ENCODE peak calls at places on chromosome 13, in six cellular contexts. L is Daoy; I is activated naive CD4-positive, alpha-beta T cell; U is dorsolateral prefrontal cortex; E is tibial nerve; C is colonic mucosa. H is an unnamed sample.
A peak's percentile ranks its signal among the peaks of the same experiment; 100 is the strongest.

GRCh38 chr13:28220166-28220565 is 81.8 kb downstream of the PAN3 start:
- DNase-seq in E (no peak), U (no peak), C (no peak), L (no peak), I (no peak), H (peak; percentile 21)

GRCh38 chr13:92103673-92104296 is 705.4 kb downstream of the GPC5 start:
- DNase-seq in C (no peak), U (no peak), E (no peak), I (no peak), L (no peak), H (no peak)

GRCh38 chr13:52158629-52159158 is 703 bp downstream of the NEK3 start:
- DNase-seq in U (no peak), L (peak; percentile 22), E (no peak), I (no peak), C (peak; percentile 68), H (peak; percentile 37)

GRCh38 chr13:34156841-34157365 is 339.0 kb downstream of the RFC3 start:
- DNase-seq in C (peak; percentile 81), L (peak; percentile 96), I (no peak), U (peak; percentile 88), E (peak; percentile 16), H (peak; percentile 65)

GRCh38 chr13:30581582-30581981 is 36.1 kb upstream of the USPL1 start:
- DNase-seq in U (no peak), C (peak; percentile 24), L (no peak), E (no peak), I (no peak), H (peak; percentile 48)

GRCh38 chr13:94711561-94712286 is 621 bp downstream of the SOX21 start:
- DNase-seq in I (no peak), L (peak; percentile 60), C (no peak), U (no peak), E (no peak), H (peak; percentile 50)

GRCh38 chr13:100478107-100478809 is 110.3 kb downstream of the GGACT start:
- DNase-seq in C (no peak), E (no peak), I (no peak), L (no peak), U (no peak), H (no peak)

GRCh38 chr13:107067381-107067780 is 499.4 kb upstream of the ARGLU1 start:
- DNase-seq in E (no peak), C (no peak), L (no peak), U (no peak), I (no peak), H (no peak)

GRCh38 chr13:28485097-28485496 is 9.8 kb downstream of the FLT1 start:
- DNase-seq in I (no peak), C (no peak), U (no peak), E (no peak), L (no peak), H (no peak)

GRCh38 chr13:51731759-51732158 is 72.2 kb downstream of the DHRS12 start:
- DNase-seq in C (no peak), L (no peak), E (no peak), I (no peak), U (no peak), H (peak; percentile 55)

GRCh38 chr13:78102121-78102677 is 183.6 kb upstream of the EDNRB start:
- DNase-seq in L (no peak), I (no peak), C (peak; percentile 20), U (no peak), E (peak; percentile 48), H (no peak)

GRCh38 chr13:96834626-96835025 is 159.7 kb downstream of the OXGR1 start:
- DNase-seq in E (no peak), C (no peak), I (no peak), U (no peak), L (no peak), H (no peak)

GRCh38 chr13:22278336-22278929 is 607.6 kb downstream of the FGF9 start:
- DNase-seq in L (peak; percentile 46), E (peak; percentile 28), U (peak; percentile 50), I (peak; percentile 3), C (peak; percentile 66), H (peak; percentile 56)

GRCh38 chr13:38657191-38657590 is 29.7 kb upstream of the FREM2 start:
- DNase-seq in L (peak; percentile 2), E (no peak), U (no peak), I (no peak), C (no peak), H (peak; percentile 79)

GRCh38 chr13:59391696-59392095 is 772.0 kb downstream of the DIAPH3 start:
- DNase-seq in C (peak; percentile 67), L (peak; percentile 1), E (no peak), U (no peak), I (no peak), H (peak; percentile 91)

GRCh38 chr13:85741017-85741416 is 58.2 kb downstream of the SLITRK6 start:
- DNase-seq in U (no peak), C (no peak), L (no peak), E (no peak), I (no peak), H (peak; percentile 1)

GRCh38 chr13:51844862-51845573 is at the start of gene TMEM272:
- DNase-seq in C (peak; percentile 42), U (peak; percentile 61), E (no peak), I (no peak), L (peak; percentile 59), H (peak; percentile 85)

GRCh38 chr13:100694722-100695644 is 20.4 kb upstream of the TMTC4 start:
- DNase-seq in I (no peak), C (peak; percentile 28), E (no peak), L (peak; percentile 75), U (no peak), H (peak; percentile 60)

GRCh38 chr13:97226788-97227627 is 4.9 kb downstream of the MBNL2 start:
- DNase-seq in I (no peak), L (peak; percentile 17), C (peak; percentile 74), U (no peak), E (no peak), H (peak; percentile 34)

GRCh38 chr13:96744665-96745331 is 249.5 kb downstream of the OXGR1 start:
- DNase-seq in E (no peak), C (no peak), I (no peak), L (no peak), U (no peak), H (no peak)

GRCh38 chr13:100550433-100550832 is 38.2 kb downstream of the GGACT start:
- DNase-seq in C (peak; percentile 30), E (no peak), I (no peak), L (no peak), U (no peak), H (peak; percentile 59)

GRCh38 chr13:99085139-99085845 is 107.4 kb upstream of the DOCK9 start:
- DNase-seq in I (no peak), U (no peak), E (no peak), C (peak; percentile 22), L (no peak), H (no peak)

GRCh38 chr13:62418872-62419271 is 1003.2 kb upstream of the PCDH20 start:
- DNase-seq in E (no peak), C (no peak), I (no peak), L (no peak), U (no peak), H (peak; percentile 4)

GRCh38 chr13:113882266-113882627 is 18.4 kb upstream of the GAS6 start:
- DNase-seq in I (no peak), L (no peak), C (no peak), E (peak; percentile 54), U (no peak), H (no peak)

GRCh38 chr13:24182703-24183081 is 22.2 kb downstream of the SPATA13 start:
- DNase-seq in U (no peak), L (no peak), C (no peak), E (no peak), I (no peak), H (no peak)

GRCh38 chr13:96810104-96810503 is 184.2 kb downstream of the OXGR1 start:
- DNase-seq in E (no peak), U (no peak), L (no peak), C (no peak), I (no peak), H (no peak)

GRCh38 chr13:111153977-111154332 is 38.8 kb downstream of the ARHGEF7 start:
- DNase-seq in U (peak; percentile 64), E (no peak), L (no peak), I (no peak), C (peak; percentile 52), H (peak; percentile 46)

GRCh38 chr13:59946924-59947323 is 216.8 kb downstream of the DIAPH3 start:
- DNase-seq in C (no peak), U (no peak), I (no peak), L (no peak), E (no peak), H (peak; percentile 78)

GRCh38 chr13:74290324-74290773 is 156.1 kb upstream of the KLF12 start:
- DNase-seq in I (no peak), C (no peak), L (peak; percentile 28), E (no peak), U (no peak), H (peak; percentile 57)

GRCh38 chr13:106987435-106987800 is 419.5 kb upstream of the ARGLU1 start:
- DNase-seq in E (no peak), C (no peak), I (no peak), L (no peak), U (no peak), H (no peak)

GRCh38 chr13:55948175-55948574 is 1192.5 kb upstream of the PRR20A start:
- DNase-seq in L (no peak), I (no peak), C (no peak), E (no peak), U (no peak), H (no peak)

GRCh38 chr13:29581666-29582065 is 13.8 kb downstream of the SLC7A1 start:
- DNase-seq in U (no peak), I (no peak), L (no peak), C (no peak), E (no peak), H (peak; percentile 33)

GRCh38 chr13:25037057-25037813 is 58.7 kb upstream of the PABPC3 start:
- DNase-seq in I (no peak), L (peak; percentile 55), E (no peak), U (peak; percentile 50), C (peak; percentile 40), H (peak; percentile 75)

GRCh38 chr13:34164585-34164984 is 346.6 kb downstream of the RFC3 start:
- DNase-seq in L (no peak), U (no peak), E (no peak), I (no peak), C (no peak), H (no peak)

GRCh38 chr13:27971776-27972618 is 2.9 kb upstream of the CDX2 start:
- DNase-seq in U (peak; percentile 25), L (no peak), I (no peak), E (no peak), C (no peak), H (no peak)

GRCh38 chr13:52450012-52450792 is at the start of gene VPS36:
- DNase-seq in I (peak; percentile 92), U (peak; percentile 95), L (peak; percentile 96), E (peak; percentile 93), C (peak; percentile 98), H (peak; percentile 97)